ENCODE peak calls at places on chromosomes 5 and 9, in four cellular contexts. One of them, this sample, is unnamed. For H3K27me3 and H3K9me3, the result is how much of the 10 kb centered on the place peaks cover.

GRCh38 chr5:81787843-81788242 is 36.9 kb upstream of the SSBP2 start:
- DNase-seq in right atrium auricular region: peak
- DNase-seq in colonic mucosa: peak
- DNase-seq in IMR-90: peak
- DNase-seq in this sample: peak

GRCh38 chr5:6472792-6473191 is 24.1 kb downstream of the UBE2QL1 start:
- DNase-seq in right atrium auricular region: no peak
- DNase-seq in colonic mucosa: no peak
- DNase-seq in IMR-90: no peak
- DNase-seq in this sample: no peak

GRCh38 chr5:124372457-124372856 is 374.0 kb downstream of the ZNF608 start:
- DNase-seq in right atrium auricular region: no peak
- DNase-seq in colonic mucosa: no peak
- DNase-seq in IMR-90: no peak
- DNase-seq in this sample: no peak

GRCh38 chr9:118882674-118883073 is 486.6 kb downstream of the BRINP1 start:
- DNase-seq in right atrium auricular region: no peak
- DNase-seq in colonic mucosa: no peak
- DNase-seq in IMR-90: no peak
- DNase-seq in this sample: no peak

GRCh38 chr5:102539598-102539997 is 40.8 kb upstream of the SLCO6A1 start:
- DNase-seq in right atrium auricular region: no peak
- DNase-seq in colonic mucosa: no peak
- DNase-seq in IMR-90: no peak
- DNase-seq in this sample: no peak

GRCh38 chr9:122819326-122819725 is 9.1 kb downstream of the PDCL start:
- DNase-seq in right atrium auricular region: peak
- DNase-seq in colonic mucosa: no peak
- DNase-seq in IMR-90: peak
- DNase-seq in this sample: no peak

GRCh38 chr5:6013496-6013895 is 364.9 kb downstream of the MED10 start:
- DNase-seq in right atrium auricular region: no peak
- DNase-seq in colonic mucosa: no peak
- DNase-seq in IMR-90: no peak
- DNase-seq in this sample: no peak

GRCh38 chr5:33690736-33691135 is 201.1 kb downstream of the ADAMTS12 start:
- DNase-seq in right atrium auricular region: no peak
- DNase-seq in colonic mucosa: no peak
- DNase-seq in IMR-90: peak
- DNase-seq in this sample: no peak

GRCh38 chr5:157213527-157214243 is 33.0 kb downstream of the ITK start:
- DNase-seq in right atrium auricular region: no peak
- DNase-seq in colonic mucosa: no peak
- DNase-seq in IMR-90: no peak
- DNase-seq in this sample: no peak

GRCh38 chr5:111869681-111870080 is 112.7 kb upstream of the NREP start:
- DNase-seq in right atrium auricular region: no peak
- DNase-seq in colonic mucosa: no peak
- DNase-seq in IMR-90: peak
- DNase-seq in this sample: no peak

GRCh38 chr9:87714819-87715218 is 11.1 kb upstream of the CTSL start:
- DNase-seq in right atrium auricular region: peak
- DNase-seq in colonic mucosa: no peak
- DNase-seq in IMR-90: peak
- DNase-seq in this sample: no peak

GRCh38 chr9:114591206-114591853 is 3.8 kb downstream of the ATP6V1G1 start:
- DNase-seq in right atrium auricular region: no peak
- DNase-seq in colonic mucosa: no peak
- DNase-seq in IMR-90: no peak
- DNase-seq in this sample: no peak

GRCh38 chr9:134914501-134914834 is 3.2 kb downstream of the FCN1 start:
- DNase-seq in right atrium auricular region: no peak
- DNase-seq in colonic mucosa: peak
- DNase-seq in IMR-90: no peak
- DNase-seq in this sample: no peak

GRCh38 chr9:134915046-134915930 is 2.4 kb downstream of the FCN1 start:
- DNase-seq in right atrium auricular region: no peak
- DNase-seq in colonic mucosa: peak
- DNase-seq in IMR-90: no peak
- DNase-seq in this sample: no peak

GRCh38 chr9:134912126-134912840 is 5.4 kb downstream of the FCN1 start:
- DNase-seq in right atrium auricular region: no peak
- DNase-seq in colonic mucosa: peak
- DNase-seq in IMR-90: no peak
- DNase-seq in this sample: no peak

GRCh38 chr9:134913713-134914500 is 3.8 kb downstream of the FCN1 start:
- DNase-seq in right atrium auricular region: no peak
- DNase-seq in colonic mucosa: no peak
- DNase-seq in IMR-90: no peak
- DNase-seq in this sample: no peak

DNA sequence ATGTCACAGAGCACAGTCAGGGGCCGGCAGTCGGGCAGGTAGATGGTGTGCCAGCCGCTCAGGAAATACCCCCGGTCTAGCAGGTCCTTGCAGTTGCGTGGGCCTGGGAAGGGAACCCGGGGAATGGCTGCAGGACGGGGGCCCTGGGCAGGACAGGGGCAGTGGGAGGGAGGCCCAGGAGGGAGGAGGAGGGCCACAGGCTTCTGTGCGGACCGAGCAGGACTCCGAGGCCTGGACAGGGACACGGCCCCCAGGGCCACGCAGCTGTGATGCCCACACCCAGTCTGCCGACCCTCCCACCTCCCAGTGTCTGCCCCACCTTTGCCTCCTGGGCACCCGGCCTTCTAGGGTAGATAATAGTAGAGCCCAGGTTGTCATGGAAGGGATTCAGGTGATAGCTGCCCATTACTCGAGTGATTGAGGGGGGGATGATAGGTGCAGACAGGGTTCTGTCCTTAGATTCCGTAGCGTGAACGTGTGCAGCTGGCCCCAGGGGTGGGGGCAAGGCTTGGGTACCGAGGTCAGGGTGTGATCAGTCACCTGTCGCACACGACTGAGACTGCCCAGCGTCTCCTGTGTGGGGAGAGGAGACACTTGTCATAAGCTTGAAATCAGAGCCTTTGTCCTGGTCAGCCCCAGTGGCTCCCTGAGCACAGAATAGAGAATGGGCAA is 4.5 kb downstream of the FCN1 start:
- DNase-seq in right atrium auricular region: no peak
- DNase-seq in colonic mucosa: no peak
- DNase-seq in IMR-90: no peak
- DNase-seq in this sample: peak
- H3K27me3 ChIP-seq in right atrium auricular region: under half
- H3K27me3 ChIP-seq in colonic mucosa: under half
- H3K27me3 ChIP-seq in IMR-90: under half
- H3K27me3 ChIP-seq in this sample: under half

GRCh38 chr5:131324311-131324710 is 60.5 kb downstream of the CDC42SE2 start:
- DNase-seq in right atrium auricular region: no peak
- DNase-seq in colonic mucosa: no peak
- DNase-seq in IMR-90: no peak
- DNase-seq in this sample: no peak

GRCh38 chr5:131322926-131323325 is 59.1 kb downstream of the CDC42SE2 start:
- DNase-seq in right atrium auricular region: no peak
- DNase-seq in colonic mucosa: no peak
- DNase-seq in IMR-90: no peak
- DNase-seq in this sample: no peak

GRCh38 chr5:131323378-131323777 is 59.5 kb downstream of the CDC42SE2 start:
- DNase-seq in right atrium auricular region: no peak
- DNase-seq in colonic mucosa: no peak
- DNase-seq in IMR-90: no peak
- DNase-seq in this sample: no peak

GRCh38 chr5:131318455-131318854 is 54.6 kb downstream of the CDC42SE2 start:
- DNase-seq in right atrium auricular region: no peak
- DNase-seq in colonic mucosa: no peak
- DNase-seq in IMR-90: no peak
- DNase-seq in this sample: no peak

GRCh38 chr5:131321066-131321465 is 57.2 kb downstream of the CDC42SE2 start:
- DNase-seq in right atrium auricular region: no peak
- DNase-seq in colonic mucosa: no peak
- DNase-seq in IMR-90: no peak
- DNase-seq in this sample: no peak
- H3K9me3 ChIP-seq in right atrium auricular region: under half
- H3K9me3 ChIP-seq in colonic mucosa: under half
- H3K9me3 ChIP-seq in IMR-90: under half
- H3K9me3 ChIP-seq in this sample: under half

DNA sequence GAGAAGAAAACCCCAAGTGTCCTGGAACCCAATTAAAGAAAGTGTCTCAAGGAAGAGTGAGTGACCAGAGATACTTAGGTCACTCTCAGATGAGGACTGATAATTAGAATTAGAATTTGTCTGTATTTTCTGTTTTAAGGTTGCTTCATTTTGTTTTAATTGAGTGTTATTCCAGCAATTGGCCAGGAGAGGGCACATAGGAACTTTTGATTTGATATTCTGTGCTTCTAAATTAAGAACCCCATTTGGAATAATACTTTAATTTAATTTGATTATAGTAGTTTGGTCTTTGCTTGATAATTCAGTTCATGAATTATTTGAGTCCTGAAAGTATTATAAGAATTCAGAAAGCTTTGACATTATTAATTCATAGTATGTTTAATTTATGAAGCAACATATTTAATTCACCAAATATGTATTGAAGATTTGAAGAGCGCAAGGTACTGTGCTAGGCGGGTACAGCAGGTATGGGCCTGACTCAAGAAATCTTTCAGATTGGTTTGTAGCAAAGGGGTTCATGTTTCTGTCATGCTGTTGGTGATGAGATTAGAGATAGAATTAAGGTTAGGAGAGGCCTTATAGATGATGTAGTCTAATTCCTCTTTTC is 4.9 kb downstream of the MRPL22 start:
- DNase-seq in right atrium auricular region: no peak
- DNase-seq in colonic mucosa: no peak
- DNase-seq in IMR-90: peak
- DNase-seq in this sample: no peak
- H3K27ac ChIP-seq in right atrium auricular region: no peak
- H3K27ac ChIP-seq in colonic mucosa: no peak
- H3K27ac ChIP-seq in IMR-90: no peak
- H3K27ac ChIP-seq in this sample: no peak

GRCh38 chr9:135551456-135551855 is 5.5 kb downstream of the OBP2A start:
- DNase-seq in right atrium auricular region: no peak
- DNase-seq in colonic mucosa: no peak
- DNase-seq in IMR-90: no peak
- DNase-seq in this sample: no peak
- H3K27me3 ChIP-seq in right atrium auricular region: under half
- H3K27me3 ChIP-seq in colonic mucosa: under half
- H3K27me3 ChIP-seq in IMR-90: under half
- H3K27me3 ChIP-seq in this sample: under half

DNA sequence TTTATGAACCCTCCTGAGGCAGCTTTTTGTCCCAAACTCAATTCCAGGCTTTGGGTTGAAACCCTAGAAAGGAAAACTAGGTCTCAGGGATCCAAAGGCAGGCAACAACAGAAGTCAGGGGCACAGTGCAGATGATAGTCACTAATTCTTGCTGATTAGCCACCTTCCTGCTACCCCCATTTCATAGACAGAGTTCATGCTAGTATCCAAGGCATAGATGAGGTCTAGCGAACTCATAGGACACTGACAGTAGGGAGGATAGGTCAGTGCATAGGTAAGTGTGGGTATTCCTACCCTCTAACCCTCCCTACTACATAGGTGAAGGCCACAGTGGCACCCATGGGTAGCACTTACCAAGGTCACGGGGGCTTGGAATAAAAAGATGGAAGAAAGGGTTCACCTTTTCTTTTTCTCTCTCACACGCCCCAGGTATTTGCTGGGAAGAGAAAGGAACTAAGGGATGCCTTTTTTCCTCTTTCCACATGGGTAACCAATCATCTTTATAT is 86.2 kb downstream of the SLC25A46 start:
- DNase-seq in right atrium auricular region: no peak
- DNase-seq in colonic mucosa: no peak
- DNase-seq in IMR-90: no peak
- DNase-seq in this sample: no peak
- H3K9me3 ChIP-seq in right atrium auricular region: under half
- H3K9me3 ChIP-seq in colonic mucosa: under half
- H3K9me3 ChIP-seq in IMR-90: under half
- H3K9me3 ChIP-seq in this sample: under half